ENCODE peak calls at places on chromosomes 3 and 15, in ten cellular contexts. P is effector CD4-positive, alpha-beta T cell; R is hepatic stellate cell; Z is CD8-positive, alpha-beta memory T cell; A is anterior cingulate cortex; Q is NCI-H2029; J is iPS DF 19.7; T is uterus; Y is activated naive CD4-positive, alpha-beta T cell treated with anti-CD3 and anti-CD28 coated beads for 36 hours; M is head of caudate nucleus. C is an unnamed sample.
A peak's percentile ranks its signal among the peaks of the same experiment; 100 is the strongest.

GRCh38 chr3:11735638-11736037 is 91.9 kb upstream of the VGLL4 start:
- DNase-seq in P (no peak), R (no peak), Z (no peak), A (no peak), Q (peak; percentile 21), J (no peak), T (no peak), Y (peak; percentile 6), M (no peak), C (no peak)

GRCh38 chr15:68567345-68567744 is 11.4 kb upstream of the CORO2B start:
- DNase-seq in P (no peak), R (no peak), Z (no peak), A (no peak), Q (no peak), J (no peak), T (peak; percentile 7), Y (no peak), M (no peak), C (no peak)

GRCh38 chr3:13004376-13004775 is 68.9 kb downstream of the IQSEC1 start:
- DNase-seq in P (no peak), R (no peak), Z (no peak), A (no peak), Q (no peak), J (no peak), T (no peak), Y (no peak), M (no peak), C (no peak)

GRCh38 chr3:108124337-108125150 is 33.7 kb upstream of the CD47 start:
- DNase-seq in P (peak; percentile 58), R (no peak), Z (peak; percentile 24), A (no peak), Q (no peak), J (no peak), T (no peak), Y (peak; percentile 84), M (no peak), C (no peak)

GRCh38 chr3:191260431-191261303 is 61.6 kb downstream of the OSTN start:
- DNase-seq in P (no peak), R (no peak), Z (no peak), A (no peak), Q (no peak), J (no peak), T (no peak), Y (no peak), M (no peak), C (no peak)

GRCh38 chr15:87562203-87562602 is 694.3 kb downstream of the NTRK3 start:
- DNase-seq in P (no peak), R (no peak), Z (no peak), A (no peak), Q (no peak), J (no peak), T (no peak), Y (no peak), M (no peak), C (no peak)

GRCh38 chr3:187758318-187758717 is 13.1 kb upstream of the BCL6 start:
- DNase-seq in P (no peak), R (no peak), Z (no peak), A (no peak), Q (no peak), J (no peak), T (no peak), Y (no peak), M (no peak), C (no peak)

GRCh38 chr15:72306211-72306785 is 13.7 kb downstream of the CELF6 start:
- DNase-seq in P (peak; percentile 24), R (no peak), Z (peak; percentile 20), A (no peak), Q (no peak), J (peak; percentile 47), T (peak; percentile 22), Y (peak; percentile 58), M (peak; percentile 46), C (no peak)

GRCh38 chr15:75900577-75900976 is 3.1 kb upstream of the FBXO22 start:
- DNase-seq in P (no peak), R (no peak), Z (no peak), A (no peak), Q (no peak), J (no peak), T (no peak), Y (no peak), M (no peak), C (no peak)

GRCh38 chr15:70726753-70727152 is 36.6 kb downstream of the UACA start:
- DNase-seq in P (no peak), R (peak; percentile 26), Z (no peak), A (no peak), Q (no peak), J (no peak), T (no peak), Y (no peak), M (no peak), C (no peak)

GRCh38 chr15:25543156-25543555 is 104.3 kb upstream of the UBE3A start:
- DNase-seq in P (no peak), R (peak; percentile 12), Z (no peak), A (peak; percentile 41), Q (peak; percentile 8), J (no peak), T (peak; percentile 52), Y (no peak), M (peak; percentile 42), C (peak; percentile 25)

GRCh38 chr15:75584121-75584520 is 5.0 kb upstream of the PTPN9 start:
- DNase-seq in P (no peak), R (no peak), Z (no peak), A (no peak), Q (no peak), J (no peak), T (no peak), Y (no peak), M (no peak), C (no peak)

GRCh38 chr3:143668924-143669790 is 179.1 kb downstream of the SLC9A9 start:
- DNase-seq in P (no peak), R (no peak), Z (no peak), A (no peak), Q (no peak), J (no peak), T (no peak), Y (no peak), M (no peak), C (peak; percentile 42)

GRCh38 chr3:54222318-54222717 is 100.0 kb downstream of the CACNA2D3 start:
- DNase-seq in P (no peak), R (no peak), Z (no peak), A (no peak), Q (no peak), J (no peak), T (no peak), Y (no peak), M (no peak), C (no peak)

GRCh38 chr3:29488922-29489321 is 208.1 kb downstream of the RBMS3 start:
- DNase-seq in P (no peak), R (no peak), Z (no peak), A (no peak), Q (no peak), J (no peak), T (no peak), Y (no peak), M (no peak), C (no peak)

GRCh38 chr3:40211579-40211978 is 97.9 kb upstream of the EIF1B start:
- DNase-seq in P (no peak), R (no peak), Z (no peak), A (no peak), Q (no peak), J (no peak), T (no peak), Y (no peak), M (no peak), C (peak; percentile 17)

GRCh38 chr15:72203507-72203837 is 5.9 kb upstream of the GRAMD2A start:
- DNase-seq in P (no peak), R (peak; percentile 76), Z (no peak), A (peak; percentile 81), Q (peak; percentile 72), J (no peak), T (no peak), Y (no peak), M (peak; percentile 62), C (peak; percentile 25)

GRCh38 chr3:86782271-86782670 is 208.7 kb downstream of the VGLL3 start:
- DNase-seq in P (no peak), R (no peak), Z (no peak), A (no peak), Q (no peak), J (no peak), T (no peak), Y (no peak), M (no peak), C (no peak)

GRCh38 chr15:73600413-73601050 is 32.7 kb downstream of the NPTN start:
- DNase-seq in P (no peak), R (no peak), Z (no peak), A (no peak), Q (no peak), J (no peak), T (no peak), Y (no peak), M (no peak), C (no peak)

GRCh38 chr3:87120850-87121249 is 106.3 kb upstream of the CHMP2B start:
- DNase-seq in P (no peak), R (no peak), Z (no peak), A (no peak), Q (no peak), J (no peak), T (no peak), Y (no peak), M (no peak), C (no peak)

GRCh38 chr3:33956211-33956610 is 157.8 kb downstream of the PDCD6IP start:
- DNase-seq in P (no peak), R (no peak), Z (no peak), A (no peak), Q (no peak), J (no peak), T (no peak), Y (no peak), M (no peak), C (no peak)

GRCh38 chr15:87557871-87558270 is 698.7 kb downstream of the NTRK3 start:
- DNase-seq in P (no peak), R (no peak), Z (no peak), A (no peak), Q (no peak), J (no peak), T (no peak), Y (no peak), M (no peak), C (no peak)

GRCh38 chr3:133747907-133748639 is 1.9 kb downstream of the TF start:
- DNase-seq in P (no peak), R (no peak), Z (no peak), A (no peak), Q (no peak), J (no peak), T (no peak), Y (no peak), M (no peak), C (no peak)

GRCh38 chr3:7518471-7518870 is 657.6 kb downstream of the GRM7 start:
- DNase-seq in P (no peak), R (no peak), Z (no peak), A (no peak), Q (peak; percentile 12), J (no peak), T (no peak), Y (no peak), M (no peak), C (no peak)

GRCh38 chr15:40894689-40895308 is 549 bp downstream of the VPS18 start:
- DNase-seq in P (peak; percentile 46), R (peak; percentile 87), Z (peak; percentile 39), A (no peak), Q (no peak), J (no peak), T (peak; percentile 48), Y (peak; percentile 60), M (no peak), C (peak; percentile 15)

GRCh38 chr15:48086582-48086981 is 34.2 kb upstream of the SLC24A5 start:
- DNase-seq in P (no peak), R (no peak), Z (no peak), A (no peak), Q (no peak), J (no peak), T (no peak), Y (no peak), M (no peak), C (no peak)

GRCh38 chr3:131543714-131544113 is 40.9 kb upstream of the MRPL3 start:
- DNase-seq in P (no peak), R (peak; percentile 9), Z (no peak), A (no peak), Q (no peak), J (no peak), T (peak; percentile 63), Y (no peak), M (no peak), C (no peak)

C was measured in COLO829.